ENCODE peak calls at places on chromosomes 7 and 10, in eight cellular contexts. P is Caki2; Q is effector memory CD8-positive, alpha-beta T cell; A is astrocyte of the spinal cord; R is GM03348; F is GM19239; X is mesothelial cell of epicardium; M is endothelial cell. Y is an unnamed sample.

GRCh38 chr7:158495256-158495655 is 92.4 kb downstream of the PTPRN2 start:
- DNase-seq in P (no peak), Q (no peak), A (no peak), R (no peak), F (no peak), X (no peak), M (no peak), Y (no peak)

GRCh38 chr10:119542357-119542989 is at the start of gene RGS10:
- DNase-seq in P (peak; percentile 79), Q (peak; percentile 55), A (peak; percentile 70), R (peak; percentile 94), F (peak; percentile 63), X (peak; percentile 61), M (peak; percentile 37), Y (peak; percentile 94)

GRCh38 chr7:104839842-104840241 is 174.2 kb upstream of the KMT2E start:
- DNase-seq in P (no peak), Q (no peak), A (no peak), R (no peak), F (no peak), X (no peak), M (no peak), Y (no peak)

GRCh38 chr10:23525406-23525805 is 86.5 kb downstream of the OTUD1 start:
- DNase-seq in P (no peak), Q (no peak), A (peak; percentile 3), R (peak; percentile 29), F (no peak), X (no peak), M (no peak), Y (no peak)

GRCh38 chr7:155164316-155164715 is 94.2 kb downstream of the HTR5A start:
- DNase-seq in P (no peak), Q (no peak), A (no peak), R (no peak), F (no peak), X (no peak), M (no peak), Y (no peak)

GRCh38 chr10:43254199-43254730 is 12.6 kb downstream of the RASGEF1A start:
- DNase-seq in P (no peak), Q (peak; percentile 45), A (no peak), R (peak; percentile 6), F (peak; percentile 5), X (no peak), M (no peak), Y (peak; percentile 64)

GRCh38 chr7:82945480-82945879 is 217.2 kb downstream of the PCLO start:
- DNase-seq in P (peak; percentile 63), Q (no peak), A (no peak), R (no peak), F (no peak), X (no peak), M (no peak), Y (no peak)

GRCh38 chr10:121926669-121927360 is 1.0 kb downstream of the ATE1 start:
- DNase-seq in P (no peak), Q (no peak), A (peak; percentile 16), R (peak; percentile 54), F (peak; percentile 18), X (no peak), M (no peak), Y (no peak)

GRCh38 chr7:100563809-100564400 is 9.8 kb downstream of the SAP25 start:
- DNase-seq in P (no peak), Q (peak; percentile 81), A (peak; percentile 59), R (peak; percentile 91), F (peak; percentile 74), X (peak; percentile 90), M (peak; percentile 84), Y (peak; percentile 89)

GRCh38 chr7:98963305-98963704 is 85.0 kb downstream of the TRRAP start:
- DNase-seq in P (no peak), Q (no peak), A (no peak), R (no peak), F (no peak), X (no peak), M (no peak), Y (no peak)

GRCh38 chr7:106143711-106144347 is 31.7 kb upstream of the SYPL1 start:
- DNase-seq in P (no peak), Q (no peak), A (no peak), R (no peak), F (no peak), X (no peak), M (no peak), Y (no peak)

GRCh38 chr10:103710490-103710889 is 144.9 kb downstream of the SH3PXD2A start:
- DNase-seq in P (no peak), Q (no peak), A (no peak), R (no peak), F (no peak), X (no peak), M (no peak), Y (no peak)

GRCh38 chr10:91088300-91089140 is 131.9 kb upstream of the PCGF5 start:
- DNase-seq in P (peak; percentile 8), Q (no peak), A (peak; percentile 22), R (peak; percentile 54), F (no peak), X (no peak), M (no peak), Y (no peak)

GRCh38 chr10:23918839-23919238 is 290.1 kb upstream of the KIAA1217 start:
- DNase-seq in P (peak; percentile 4), Q (no peak), A (no peak), R (no peak), F (no peak), X (no peak), M (no peak), Y (no peak)

GRCh38 chr7:132770055-132770454 is 193.8 kb upstream of the PLXNA4 start:
- DNase-seq in P (no peak), Q (no peak), A (no peak), R (no peak), F (no peak), X (no peak), M (no peak), Y (no peak)

GRCh38 chr10:110666673-110667072 is 22.5 kb downstream of the RBM20 start:
- DNase-seq in P (no peak), Q (no peak), A (no peak), R (no peak), F (no peak), X (no peak), M (no peak), Y (no peak)

GRCh38 chr7:144534655-144535395 is 131.3 kb upstream of the NOBOX start:
- DNase-seq in P (no peak), Q (no peak), A (no peak), R (no peak), F (no peak), X (no peak), M (no peak), Y (no peak)

GRCh38 chr7:137120690-137121089 is 222.8 kb downstream of the PTN start:
- DNase-seq in P (no peak), Q (no peak), A (no peak), R (peak; percentile 21), F (no peak), X (no peak), M (no peak), Y (no peak)

Y was measured in sigmoid colon.